ENCODE peak calls at places on chromosomes 12 and 14, in nine cellular contexts. W is HuH-7; L is astrocyte of the spinal cord; R is activated CD4-positive, alpha-beta T cell treated with anti-CD3 and anti-CD28 coated beads, Interleukin-2, amount 10 ng/mL, durations not matched to agents 7 days and 5 days; Z is HCT116; B is fibroblast of the conjunctiva; T is NCI-H1417 treated with DMSO at 0.1 percent for 48 hours; X is fibroblast of gingiva; U is NCI-H748 treated with DMSO at 0.1 percent for 48 hours. E is an unnamed sample.

GRCh38 chr12:92570056-92570753 is 132.6 kb upstream of the PLEKHG7 start:
- DNase-seq in W (no peak), L (peak), R (peak), Z (peak), B (peak), T (peak), X (peak), U (peak), E (peak)

GRCh38 chr14:61750708-61751474 is 11.3 kb upstream of the SNAPC1 start:
- DNase-seq in W (no peak), L (peak), R (peak), Z (peak), B (peak), T (no peak), X (peak), U (peak), E (peak)

GRCh38 chr12:110282956-110283817 is 2.1 kb downstream of the ATP2A2 start:
- DNase-seq in W (no peak), L (no peak), R (no peak), Z (no peak), B (no peak), T (no peak), X (no peak), U (no peak), E (no peak)

GRCh38 chr14:77489051-77489450 is 9.6 kb downstream of the ISM2 start:
- DNase-seq in W (no peak), L (no peak), R (no peak), Z (no peak), B (no peak), T (no peak), X (no peak), U (no peak), E (no peak)

GRCh38 chr14:71765505-71765904 is 166.7 kb upstream of the RGS6 start:
- DNase-seq in W (no peak), L (no peak), R (no peak), Z (no peak), B (no peak), T (no peak), X (no peak), U (no peak), E (no peak)

GRCh38 chr14:50667491-50668007 is 557 bp downstream of the SAV1 start:
- DNase-seq in W (no peak), L (no peak), R (peak), Z (no peak), B (no peak), T (no peak), X (no peak), U (peak), E (peak)

GRCh38 chr14:31411218-31411727 is 9.1 kb downstream of the HEATR5A start:
- DNase-seq in W (no peak), L (peak), R (no peak), Z (no peak), B (no peak), T (no peak), X (peak), U (no peak), E (no peak)

GRCh38 chr12:47885012-47885501 is 19.7 kb downstream of the VDR start:
- DNase-seq in W (no peak), L (no peak), R (peak), Z (no peak), B (no peak), T (no peak), X (no peak), U (no peak), E (peak)

GRCh38 chr14:29925736-29926135 is 1.9 kb downstream of the PRKD1 start:
- DNase-seq in W (no peak), L (no peak), R (no peak), Z (no peak), B (no peak), T (no peak), X (no peak), U (no peak), E (no peak)

GRCh38 chr12:28050606-28051005 is 78.1 kb upstream of the PTHLH start:
- DNase-seq in W (no peak), L (no peak), R (no peak), Z (no peak), B (no peak), T (no peak), X (no peak), U (no peak), E (no peak)

GRCh38 chr12:10220398-10221077 is 7.9 kb downstream of the GABARAPL1 start:
- DNase-seq in W (no peak), L (peak), R (no peak), Z (no peak), B (peak), T (no peak), X (peak), U (no peak), E (no peak)

GRCh38 chr12:94507455-94507854 is 47.8 kb upstream of the CEP83 start:
- DNase-seq in W (no peak), L (no peak), R (no peak), Z (no peak), B (no peak), T (no peak), X (no peak), U (no peak), E (no peak)

GRCh38 chr14:94175403-94176146 is 1.5 kb downstream of the PPP4R4 start:
- DNase-seq in W (no peak), L (no peak), R (no peak), Z (no peak), B (no peak), T (no peak), X (no peak), U (peak), E (no peak)

GRCh38 chr12:39395866-39396265 is 47.1 kb downstream of the KIF21A start:
- DNase-seq in W (no peak), L (no peak), R (no peak), Z (no peak), B (no peak), T (no peak), X (no peak), U (no peak), E (no peak)

GRCh38 chr12:10936495-10936894 is 2.6 kb downstream of the TAS2R14 start:
- DNase-seq in W (no peak), L (no peak), R (no peak), Z (no peak), B (no peak), T (no peak), X (no peak), U (no peak), E (peak)

GRCh38 chr12:133233993-133234564 is 1.6 kb downstream of the ANHX start:
- DNase-seq in W (no peak), L (no peak), R (no peak), Z (no peak), B (no peak), T (no peak), X (no peak), U (no peak), E (no peak)

GRCh38 chr14:59583755-59584154 is 7.1 kb upstream of the CCDC175 start:
- DNase-seq in W (no peak), L (peak), R (no peak), Z (no peak), B (no peak), T (no peak), X (peak), U (no peak), E (no peak)

GRCh38 chr14:103281496-103282231 is 52.4 kb upstream of the EIF5 start:
- DNase-seq in W (peak), L (peak), R (no peak), Z (no peak), B (peak), T (no peak), X (peak), U (no peak), E (no peak)

GRCh38 chr12:12676605-12677004 is 19.4 kb downstream of the GPR19 start:
- DNase-seq in W (no peak), L (no peak), R (no peak), Z (no peak), B (no peak), T (no peak), X (no peak), U (no peak), E (no peak)

GRCh38 chr12:10409387-10409786 is at the start of gene KLRC4:
- DNase-seq in W (no peak), L (peak), R (no peak), Z (peak), B (peak), T (peak), X (peak), U (no peak), E (no peak)

GRCh38 chr14:20415723-20416622 is 2.7 kb upstream of the TEP1 start:
- DNase-seq in W (peak), L (peak), R (peak), Z (peak), B (peak), T (no peak), X (peak), U (peak), E (peak)

GRCh38 chr14:67722293-67722692 is 20.6 kb downstream of the RDH12 start:
- DNase-seq in W (no peak), L (peak), R (no peak), Z (no peak), B (peak), T (no peak), X (peak), U (no peak), E (no peak)

GRCh38 chr14:45715946-45716345 is 462.9 kb upstream of the MIS18BP1 start:
- DNase-seq in W (no peak), L (no peak), R (no peak), Z (no peak), B (no peak), T (no peak), X (no peak), U (no peak), E (no peak)

GRCh38 chr14:60090864-60091519 is 731 bp upstream of the PCNX4 start:
- DNase-seq in W (peak), L (peak), R (peak), Z (peak), B (peak), T (no peak), X (peak), U (no peak), E (peak)

E was measured in GM06990.